ENCODE peak calls at places on chromosomes 16 and 17, in ten cellular contexts. One of them, this sample, is unnamed.

GRCh38 chr17:34503804-34504203 is 75.6 kb upstream of the TMEM132E start:
- DNase-seq in HL-60: no peak
- DNase-seq in prostate gland: no peak
- DNase-seq in transverse colon: peak; percentile 14
- DNase-seq in spleen: no peak
- DNase-seq in stomach: no peak
- DNase-seq in GM12892: no peak
- DNase-seq in GM12878: no peak
- DNase-seq in sigmoid colon: no peak
- DNase-seq in HCT116: no peak
- DNase-seq in this sample: no peak

GRCh38 chr16:81614654-81615359 is 164.3 kb upstream of the PLCG2 start:
- DNase-seq in HL-60: no peak
- DNase-seq in prostate gland: no peak
- DNase-seq in transverse colon: no peak
- DNase-seq in spleen: no peak
- DNase-seq in stomach: no peak
- DNase-seq in GM12892: no peak
- DNase-seq in GM12878: no peak
- DNase-seq in sigmoid colon: no peak
- DNase-seq in HCT116: no peak
- DNase-seq in this sample: no peak

GRCh38 chr17:14196337-14196997 is 40.2 kb downstream of the CDRT15 start:
- DNase-seq in HL-60: no peak
- DNase-seq in prostate gland: no peak
- DNase-seq in transverse colon: no peak
- DNase-seq in spleen: no peak
- DNase-seq in stomach: no peak
- DNase-seq in GM12892: no peak
- DNase-seq in GM12878: no peak
- DNase-seq in sigmoid colon: no peak
- DNase-seq in HCT116: no peak
- DNase-seq in this sample: no peak

GRCh38 chr17:9628509-9628908 is 16.8 kb upstream of the USP43 start:
- DNase-seq in HL-60: no peak
- DNase-seq in prostate gland: no peak
- DNase-seq in transverse colon: peak; percentile 46
- DNase-seq in spleen: no peak
- DNase-seq in stomach: no peak
- DNase-seq in GM12892: no peak
- DNase-seq in GM12878: no peak
- DNase-seq in sigmoid colon: no peak
- DNase-seq in HCT116: peak; percentile 8
- DNase-seq in this sample: no peak

GRCh38 chr17:49063652-49064051 is 66.5 kb downstream of the IGF2BP1 start:
- DNase-seq in HL-60: no peak
- DNase-seq in prostate gland: peak; percentile 7
- DNase-seq in transverse colon: peak; percentile 30
- DNase-seq in spleen: no peak
- DNase-seq in stomach: no peak
- DNase-seq in GM12892: no peak
- DNase-seq in GM12878: no peak
- DNase-seq in sigmoid colon: no peak
- DNase-seq in HCT116: no peak
- DNase-seq in this sample: no peak

GRCh38 chr16:30740364-30741251 is 7.6 kb upstream of the PHKG2 start:
- DNase-seq in HL-60: no peak
- DNase-seq in prostate gland: peak; percentile 97
- DNase-seq in transverse colon: peak; percentile 92
- DNase-seq in spleen: no peak
- DNase-seq in stomach: peak; percentile 95
- DNase-seq in GM12892: no peak
- DNase-seq in GM12878: no peak
- DNase-seq in sigmoid colon: peak; percentile 92
- DNase-seq in HCT116: peak; percentile 87
- DNase-seq in this sample: peak; percentile 95

GRCh38 chr16:86578499-86579267 is at the start of gene FOXL1:
- DNase-seq in HL-60: no peak
- DNase-seq in prostate gland: no peak
- DNase-seq in transverse colon: no peak
- DNase-seq in spleen: no peak
- DNase-seq in stomach: no peak
- DNase-seq in GM12892: no peak
- DNase-seq in GM12878: no peak
- DNase-seq in sigmoid colon: no peak
- DNase-seq in HCT116: no peak
- DNase-seq in this sample: no peak

GRCh38 chr17:6597727-6598126 is 41.4 kb upstream of the PITPNM3 start:
- DNase-seq in HL-60: no peak
- DNase-seq in prostate gland: no peak
- DNase-seq in transverse colon: no peak
- DNase-seq in spleen: no peak
- DNase-seq in stomach: no peak
- DNase-seq in GM12892: no peak
- DNase-seq in GM12878: no peak
- DNase-seq in sigmoid colon: no peak
- DNase-seq in HCT116: no peak
- DNase-seq in this sample: no peak

GRCh38 chr17:39757931-39758873 is 20.5 kb downstream of the GRB7 start:
- DNase-seq in HL-60: no peak
- DNase-seq in prostate gland: no peak
- DNase-seq in transverse colon: peak; percentile 26
- DNase-seq in spleen: no peak
- DNase-seq in stomach: no peak
- DNase-seq in GM12892: no peak
- DNase-seq in GM12878: peak; percentile 90
- DNase-seq in sigmoid colon: peak; percentile 28
- DNase-seq in HCT116: no peak
- DNase-seq in this sample: no peak

GRCh38 chr16:15052747-15053476 is 3.0 kb downstream of the NTAN1 start:
- DNase-seq in HL-60: no peak
- DNase-seq in prostate gland: no peak
- DNase-seq in transverse colon: no peak
- DNase-seq in spleen: no peak
- DNase-seq in stomach: no peak
- DNase-seq in GM12892: no peak
- DNase-seq in GM12878: no peak
- DNase-seq in sigmoid colon: no peak
- DNase-seq in HCT116: no peak
- DNase-seq in this sample: no peak

GRCh38 chr17:55089955-55090573 is 121.5 kb downstream of the STXBP4 start:
- DNase-seq in HL-60: no peak
- DNase-seq in prostate gland: no peak
- DNase-seq in transverse colon: peak; percentile 11
- DNase-seq in spleen: no peak
- DNase-seq in stomach: no peak
- DNase-seq in GM12892: peak; percentile 5
- DNase-seq in GM12878: peak; percentile 79
- DNase-seq in sigmoid colon: no peak
- DNase-seq in HCT116: peak; percentile 34
- DNase-seq in this sample: no peak

GRCh38 chr16:57159447-57159846 is 26.4 kb downstream of the PSME3IP1 start:
- DNase-seq in HL-60: no peak
- DNase-seq in prostate gland: no peak
- DNase-seq in transverse colon: no peak
- DNase-seq in spleen: no peak
- DNase-seq in stomach: no peak
- DNase-seq in GM12892: no peak
- DNase-seq in GM12878: no peak
- DNase-seq in sigmoid colon: no peak
- DNase-seq in HCT116: no peak
- DNase-seq in this sample: no peak

GRCh38 chr16:4319454-4319853 is 3.6 kb downstream of the GLIS2 start:
- DNase-seq in HL-60: no peak
- DNase-seq in prostate gland: no peak
- DNase-seq in transverse colon: peak; percentile 59
- DNase-seq in spleen: no peak
- DNase-seq in stomach: peak; percentile 46
- DNase-seq in GM12892: peak; percentile 67
- DNase-seq in GM12878: no peak
- DNase-seq in sigmoid colon: peak; percentile 76
- DNase-seq in HCT116: no peak
- DNase-seq in this sample: no peak

GRCh38 chr16:5228369-5228768 is 130.8 kb upstream of the EEF2KMT start:
- DNase-seq in HL-60: no peak
- DNase-seq in prostate gland: no peak
- DNase-seq in transverse colon: no peak
- DNase-seq in spleen: no peak
- DNase-seq in stomach: no peak
- DNase-seq in GM12892: no peak
- DNase-seq in GM12878: no peak
- DNase-seq in sigmoid colon: peak; percentile 12
- DNase-seq in HCT116: no peak
- DNase-seq in this sample: no peak

GRCh38 chr17:1590031-1590746 is 27.6 kb upstream of the PITPNA start:
- DNase-seq in HL-60: no peak
- DNase-seq in prostate gland: no peak
- DNase-seq in transverse colon: peak; percentile 71
- DNase-seq in spleen: no peak
- DNase-seq in stomach: peak; percentile 79
- DNase-seq in GM12892: no peak
- DNase-seq in GM12878: no peak
- DNase-seq in sigmoid colon: no peak
- DNase-seq in HCT116: peak; percentile 86
- DNase-seq in this sample: no peak

GRCh38 chr17:51643702-51644490 is 383.6 kb downstream of the UTP18 start:
- DNase-seq in HL-60: no peak
- DNase-seq in prostate gland: no peak
- DNase-seq in transverse colon: no peak
- DNase-seq in spleen: no peak
- DNase-seq in stomach: no peak
- DNase-seq in GM12892: no peak
- DNase-seq in GM12878: no peak
- DNase-seq in sigmoid colon: no peak
- DNase-seq in HCT116: no peak
- DNase-seq in this sample: no peak

DNA sequence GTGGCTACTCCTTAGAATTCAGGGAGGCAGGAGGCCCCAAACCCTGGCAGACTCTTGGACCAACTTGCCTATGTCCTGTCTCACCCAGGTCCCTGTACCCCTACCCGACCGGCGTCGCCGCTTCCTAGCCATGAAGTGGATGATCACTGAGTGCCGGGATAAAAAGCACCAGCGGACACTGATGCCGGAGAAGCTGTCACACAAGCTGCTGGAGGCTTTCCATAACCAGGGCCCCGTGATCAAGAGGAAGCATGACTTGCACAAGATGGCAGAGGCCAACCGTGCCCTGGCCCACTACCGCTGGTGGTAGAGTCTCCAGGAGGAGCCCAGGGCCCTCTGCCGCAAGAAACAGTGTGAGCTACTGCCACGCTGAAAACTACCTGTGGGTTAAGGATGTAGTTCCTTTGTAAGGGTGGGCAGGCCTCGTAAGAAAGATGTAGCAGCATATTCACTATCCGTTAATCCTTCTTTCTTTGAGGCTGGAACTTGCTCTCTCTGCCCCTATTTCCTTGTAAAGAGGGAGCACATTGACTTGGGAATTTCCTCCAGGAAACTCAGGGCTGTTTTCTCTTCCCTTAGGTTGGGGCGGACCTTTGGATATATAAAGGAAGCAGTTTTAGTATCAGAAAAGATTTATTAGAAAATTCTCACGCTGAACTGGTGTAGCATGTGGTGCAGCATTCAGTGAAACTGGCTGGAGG is 4.1 kb downstream of the MRPS7 start:
- DNase-seq in HL-60: no peak
- DNase-seq in prostate gland: no peak
- DNase-seq in transverse colon: no peak
- DNase-seq in spleen: peak; percentile 78
- DNase-seq in stomach: no peak
- DNase-seq in GM12892: no peak
- DNase-seq in GM12878: no peak
- DNase-seq in sigmoid colon: no peak
- DNase-seq in HCT116: no peak
- DNase-seq in this sample: no peak
- TF ChIP-seq POLR2AphosphoS5 in HL-60: peak; percentile 56
- TF ChIP-seq POLR2AphosphoS5 in prostate gland: no peak
- TF ChIP-seq POLR2AphosphoS5 in transverse colon: no peak
- TF ChIP-seq POLR2AphosphoS5 in spleen: no peak
- TF ChIP-seq POLR2AphosphoS5 in stomach: no peak
- TF ChIP-seq POLR2AphosphoS5 in GM12892: no peak
- TF ChIP-seq POLR2AphosphoS5 in GM12878: no peak
- TF ChIP-seq POLR2AphosphoS5 in sigmoid colon: no peak
- TF ChIP-seq POLR2AphosphoS5 in HCT116: no peak
- TF ChIP-seq POLR2AphosphoS5 in this sample: no peak

GRCh38 chr17:17841620-17842025 is 4.8 kb upstream of the SREBF1 start:
- DNase-seq in HL-60: no peak
- DNase-seq in prostate gland: peak; percentile 55
- DNase-seq in transverse colon: no peak
- DNase-seq in spleen: no peak
- DNase-seq in stomach: peak; percentile 57
- DNase-seq in GM12892: no peak
- DNase-seq in GM12878: no peak
- DNase-seq in sigmoid colon: no peak
- DNase-seq in HCT116: no peak
- DNase-seq in this sample: no peak
- TF ChIP-seq POLR2AphosphoS5 in HL-60: no peak
- TF ChIP-seq POLR2AphosphoS5 in prostate gland: peak; percentile 12
- TF ChIP-seq POLR2AphosphoS5 in transverse colon: no peak
- TF ChIP-seq POLR2AphosphoS5 in spleen: no peak
- TF ChIP-seq POLR2AphosphoS5 in stomach: no peak
- TF ChIP-seq POLR2AphosphoS5 in GM12892: no peak
- TF ChIP-seq POLR2AphosphoS5 in GM12878: no peak
- TF ChIP-seq POLR2AphosphoS5 in sigmoid colon: no peak
- TF ChIP-seq POLR2AphosphoS5 in HCT116: no peak
- TF ChIP-seq POLR2AphosphoS5 in this sample: no peak

DNA sequence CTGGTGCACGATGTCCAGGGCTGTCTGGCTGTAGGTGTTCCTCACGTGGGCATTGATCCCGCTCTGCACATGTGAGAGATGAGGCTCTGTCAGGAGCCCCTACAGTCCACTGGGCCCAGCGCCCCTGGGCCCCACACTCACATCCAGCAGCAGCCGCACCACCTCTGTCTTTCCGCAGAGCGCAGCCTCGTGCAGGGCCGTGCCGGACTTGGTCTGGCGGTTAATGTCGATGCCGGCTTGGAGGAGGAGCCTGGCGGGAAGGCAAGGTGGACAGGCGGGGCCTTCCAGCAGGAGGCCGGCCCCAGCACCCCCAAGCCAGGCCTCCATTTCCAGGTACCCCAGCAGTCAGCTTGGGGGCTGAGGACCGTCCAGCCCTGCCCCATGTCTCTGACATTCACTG is 9.2 kb downstream of the CASKIN1 start:
- DNase-seq in HL-60: no peak
- DNase-seq in prostate gland: no peak
- DNase-seq in transverse colon: no peak
- DNase-seq in spleen: no peak
- DNase-seq in stomach: no peak
- DNase-seq in GM12892: no peak
- DNase-seq in GM12878: no peak
- DNase-seq in sigmoid colon: no peak
- DNase-seq in HCT116: no peak
- DNase-seq in this sample: no peak
- TF ChIP-seq POLR2AphosphoS5 in HL-60: no peak
- TF ChIP-seq POLR2AphosphoS5 in prostate gland: no peak
- TF ChIP-seq POLR2AphosphoS5 in transverse colon: no peak
- TF ChIP-seq POLR2AphosphoS5 in spleen: no peak
- TF ChIP-seq POLR2AphosphoS5 in stomach: no peak
- TF ChIP-seq POLR2AphosphoS5 in GM12892: no peak
- TF ChIP-seq POLR2AphosphoS5 in GM12878: no peak
- TF ChIP-seq POLR2AphosphoS5 in sigmoid colon: no peak
- TF ChIP-seq POLR2AphosphoS5 in HCT116: no peak
- TF ChIP-seq POLR2AphosphoS5 in this sample: no peak

GRCh38 chr17:30101686-30102390 is 14.8 kb upstream of the NSRP1 start:
- DNase-seq in HL-60: no peak
- DNase-seq in prostate gland: no peak
- DNase-seq in transverse colon: no peak
- DNase-seq in spleen: no peak
- DNase-seq in stomach: no peak
- DNase-seq in GM12892: no peak
- DNase-seq in GM12878: no peak
- DNase-seq in sigmoid colon: no peak
- DNase-seq in HCT116: no peak
- DNase-seq in this sample: no peak

GRCh38 chr17:30104575-30105339 is 11.9 kb upstream of the NSRP1 start:
- DNase-seq in HL-60: peak; percentile 94
- DNase-seq in prostate gland: peak; percentile 63
- DNase-seq in transverse colon: peak; percentile 83
- DNase-seq in spleen: peak; percentile 88
- DNase-seq in stomach: peak; percentile 82
- DNase-seq in GM12892: peak; percentile 38
- DNase-seq in GM12878: peak; percentile 46
- DNase-seq in sigmoid colon: peak; percentile 86
- DNase-seq in HCT116: peak; percentile 76
- DNase-seq in this sample: peak; percentile 93
- TF ChIP-seq POLR2AphosphoS5 in HL-60: peak; percentile 45
- TF ChIP-seq POLR2AphosphoS5 in prostate gland: peak; percentile 39
- TF ChIP-seq POLR2AphosphoS5 in transverse colon: no peak
- TF ChIP-seq POLR2AphosphoS5 in spleen: no peak
- TF ChIP-seq POLR2AphosphoS5 in stomach: no peak
- TF ChIP-seq POLR2AphosphoS5 in GM12892: no peak
- TF ChIP-seq POLR2AphosphoS5 in GM12878: no peak
- TF ChIP-seq POLR2AphosphoS5 in sigmoid colon: no peak
- TF ChIP-seq POLR2AphosphoS5 in HCT116: peak; percentile 22
- TF ChIP-seq POLR2AphosphoS5 in this sample: no peak

This sample was measured in esophagus muscularis mucosa.